ENCODE peak calls at places on chromosomes 6 and 20, in four cellular contexts. U is AG04449, O is fibroblast of mammary gland, V is neural progenitor cell. Q is an unnamed sample.

GRCh38 chr6:95686272-95686671 is 108.9 kb downstream of the MANEA start:
- DNase-seq in O (no peak), U (no peak), V (no peak), Q (no peak)

GRCh38 chr6:159104931-159105330 is 60.1 kb upstream of the TAGAP start:
- DNase-seq in O (no peak), V (no peak), U (no peak), Q (no peak)

GRCh38 chr6:6643398-6643797 is 54.9 kb downstream of the LY86 start:
- DNase-seq in O (no peak), V (no peak), U (no peak), Q (no peak)

GRCh38 chr6:136186363-136186762 is 63.7 kb downstream of the MTFR2 start:
- DNase-seq in V (no peak), U (no peak), O (no peak), Q (no peak)

GRCh38 chr20:34515484-34516037 is 661 bp upstream of the DYNLRB1 start:
- DNase-seq in U (no peak), O (peak; percentile 43), V (peak; percentile 88), Q (peak; percentile 80)

GRCh38 chr6:157188213-157188612 is 135.1 kb downstream of the TMEM242 start:
- DNase-seq in O (peak; percentile 46), U (no peak), V (no peak), Q (no peak)

GRCh38 chr6:7543761-7544424 is 2.4 kb downstream of the DSP start:
- DNase-seq in V (peak; percentile 59), U (no peak), O (no peak), Q (peak; percentile 45)

GRCh38 chr6:100103194-100103593 is 109.2 kb upstream of the MCHR2 start:
- DNase-seq in V (no peak), U (no peak), O (no peak), Q (no peak)

GRCh38 chr6:155093430-155093829 is 98.3 kb downstream of the TIAM2 start:
- DNase-seq in O (no peak), U (no peak), V (no peak), Q (no peak)

GRCh38 chr6:47769951-47770350 is 11.9 kb upstream of the OPN5 start:
- DNase-seq in U (no peak), V (no peak), O (no peak), Q (no peak)

GRCh38 chr6:160430203-160430602 is 82.0 kb downstream of the SLC22A3 start:
- DNase-seq in O (peak; percentile 75), U (no peak), V (no peak), Q (no peak)

GRCh38 chr6:6801002-6801329 is 212.4 kb downstream of the LY86 start:
- DNase-seq in V (no peak), O (no peak), U (no peak), Q (no peak)

GRCh38 chr6:140833396-140833795 is 1299.3 kb upstream of the GJE1 start:
- DNase-seq in V (no peak), O (no peak), U (no peak), Q (no peak)

GRCh38 chr6:36961441-36962430 is 7.2 kb downstream of the PI16 start:
- DNase-seq in U (no peak), O (no peak), V (no peak), Q (no peak)

GRCh38 chr6:137121401-137121997 is 51.9 kb downstream of the IL22RA2 start:
- DNase-seq in O (no peak), V (no peak), U (no peak), Q (no peak)

GRCh38 chr6:159829515-159829914 is 29.4 kb downstream of the PNLDC1 start:
- DNase-seq in U (peak; percentile 10), O (no peak), V (no peak), Q (no peak)

GRCh38 chr20:4922186-4922585 is 79.1 kb downstream of the SLC23A2 start:
- DNase-seq in U (no peak), V (no peak), O (no peak), Q (no peak)

GRCh38 chr6:47787620-47788497 is 6.0 kb downstream of the OPN5 start:
- DNase-seq in O (peak; percentile 79), U (no peak), V (peak; percentile 79), Q (peak; percentile 77)

GRCh38 chr6:132096245-132096644 is 145.1 kb upstream of the CCN2 start:
- DNase-seq in V (no peak), O (peak; percentile 38), U (no peak), Q (no peak)

GRCh38 chr6:140758169-140758877 is 1374.4 kb upstream of the GJE1 start:
- DNase-seq in O (no peak), U (no peak), V (no peak), Q (no peak)

GRCh38 chr20:50967621-50968020 is 9.0 kb downstream of the MOCS3 start:
- DNase-seq in V (peak; percentile 92), U (no peak), O (no peak), Q (no peak)

GRCh38 chr6:88492241-88492640 is 326.1 kb upstream of the CNR1 start:
- DNase-seq in U (no peak), V (no peak), O (peak; percentile 65), Q (peak; percentile 20)

GRCh38 chr20:50516180-50516934 is 6.2 kb downstream of the PTPN1 start:
- DNase-seq in V (no peak), U (no peak), O (no peak), Q (no peak)

GRCh38 chr6:157298325-157298724 is 25.0 kb downstream of the TMEM242 start:
- DNase-seq in V (no peak), U (no peak), O (no peak), Q (no peak)

GRCh38 chr6:39207421-39208232 is 21.6 kb downstream of the KCNK5 start:
- DNase-seq in V (no peak), O (no peak), U (no peak), Q (no peak)

GRCh38 chr6:18477301-18477941 is 90.3 kb downstream of the RNF144B start:
- DNase-seq in O (peak; percentile 29), V (no peak), U (no peak), Q (no peak)

GRCh38 chr20:12287575-12287974 is 369.9 kb downstream of the BTBD3 start:
- DNase-seq in O (no peak), V (no peak), U (no peak), Q (peak; percentile 4)

DNA sequence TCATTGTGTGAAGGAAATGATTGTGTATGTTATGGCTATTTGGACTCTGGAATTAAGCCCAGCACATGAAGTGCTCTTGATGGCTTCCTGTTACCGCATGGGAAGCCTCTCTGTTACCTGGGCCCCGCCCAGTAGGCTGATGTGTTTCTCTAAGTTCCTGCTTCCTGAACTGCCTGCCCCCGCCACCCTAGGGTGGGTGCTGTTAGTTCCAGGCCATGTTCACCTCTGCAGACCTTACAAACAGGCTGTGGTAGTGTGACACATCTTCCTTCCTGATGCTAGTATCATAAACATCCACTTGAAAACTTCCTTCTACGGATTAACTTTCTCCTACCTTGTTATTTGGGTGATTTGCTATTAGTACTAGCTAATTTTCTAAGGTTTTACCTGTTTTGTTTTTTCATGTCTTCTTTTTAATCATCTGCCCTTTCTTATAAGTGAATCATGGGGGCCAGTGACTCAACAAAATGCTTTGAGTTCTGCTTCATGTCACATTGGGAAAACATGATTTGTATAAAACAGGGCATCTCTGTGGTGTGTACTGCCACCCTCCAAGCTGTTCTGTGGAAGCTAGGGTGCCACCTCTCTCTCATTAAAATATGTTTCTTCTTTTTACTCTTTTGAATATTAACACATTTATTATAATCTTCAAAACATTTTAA is 40.6 kb downstream of the SH3BGRL2 start:
- DNase-seq in O (peak; percentile 59), V (no peak), U (no peak), Q (peak; percentile 47)
- TF ChIP-seq CTCF in O (no peak), V (no peak), U (no peak), Q (no peak)

GRCh38 chr6:127192911-127193503 is 73.7 kb upstream of the RNF146 start:
- DNase-seq in V (no peak), O (peak; percentile 82), U (no peak), Q (peak; percentile 14)

GRCh38 chr6:127191716-127192115 is 73.2 kb downstream of the RSPO3 start:
- DNase-seq in V (no peak), O (peak; percentile 54), U (no peak), Q (no peak)

GRCh38 chr6:127188752-127189151 is 70.3 kb downstream of the RSPO3 start:
- DNase-seq in O (no peak), U (no peak), V (no peak), Q (no peak)

GRCh38 chr6:127186889-127187288 is 68.4 kb downstream of the RSPO3 start:
- DNase-seq in V (peak; percentile 57), O (no peak), U (no peak), Q (peak; percentile 53)

DNA sequence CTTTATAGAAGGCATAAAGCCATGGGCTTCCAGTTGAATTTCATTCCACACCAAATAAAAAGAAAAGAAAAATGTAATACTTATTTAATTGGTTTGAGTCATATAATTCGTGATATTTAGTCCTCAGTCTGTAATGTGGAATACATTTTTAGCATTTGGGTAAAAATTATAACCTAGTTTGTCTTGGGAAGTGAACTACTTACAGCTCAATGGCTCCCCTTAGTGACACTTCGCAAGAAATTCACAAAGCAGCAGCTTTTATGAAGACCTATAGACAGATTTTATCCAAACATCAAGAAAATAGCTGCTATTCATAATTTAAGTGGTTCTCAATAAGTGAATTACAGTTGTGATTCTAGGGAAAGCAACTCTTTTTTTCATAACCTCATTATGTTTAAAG is 72.1 kb downstream of the RSPO3 start:
- DNase-seq in O (peak; percentile 72), U (no peak), V (peak; percentile 36), Q (peak; percentile 40)
- TF ChIP-seq CTCF in O (peak; percentile 75), U (peak; percentile 45), V (peak; percentile 62), Q (peak; percentile 41)

DNA sequence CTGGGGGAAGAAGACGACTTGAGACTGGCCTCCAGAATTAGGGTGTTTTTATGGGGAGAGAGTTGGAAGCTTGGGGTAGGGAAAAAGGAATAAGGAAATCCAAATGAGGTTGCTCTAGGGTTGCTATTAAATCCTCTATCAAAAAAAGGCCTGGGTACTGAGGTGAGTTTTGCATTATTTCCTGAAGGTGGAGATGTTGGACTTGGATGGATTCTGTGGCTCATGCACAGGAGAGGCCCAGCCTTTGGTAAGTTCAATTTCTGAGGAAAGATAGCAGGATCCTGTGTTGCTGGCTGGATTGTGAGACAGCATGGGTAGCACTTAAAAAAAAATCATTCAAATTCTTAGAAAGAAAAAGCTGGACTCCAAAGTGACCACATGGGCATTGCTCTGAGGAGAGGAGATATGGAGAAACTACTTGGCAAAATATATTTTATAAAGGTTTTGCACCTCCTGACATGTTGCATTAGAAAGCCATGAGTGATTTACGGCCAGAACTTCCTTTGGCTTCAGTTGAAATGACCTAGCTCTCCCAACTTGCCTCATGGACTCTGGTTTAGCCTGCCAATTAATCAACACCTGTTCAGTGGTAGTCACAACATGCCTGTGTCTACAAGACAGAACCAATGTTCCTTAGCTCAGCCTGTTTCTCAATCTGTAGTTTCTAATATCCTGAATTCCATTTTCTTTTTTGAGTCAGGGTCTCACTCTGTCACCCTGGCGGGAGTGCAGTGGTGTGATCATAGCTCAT is 152.1 kb upstream of the RALGAPA2 start:
- DNase-seq in V (peak; percentile 60), O (peak; percentile 4), U (no peak), Q (peak; percentile 44)
- TF ChIP-seq CTCF in V (peak; percentile 71), O (no peak), U (no peak), Q (peak; percentile 51)

GRCh38 chr6:23441813-23442212 is 684.2 kb upstream of the NRSN1 start:
- DNase-seq in V (no peak), O (no peak), U (no peak), Q (no peak)

GRCh38 chr6:23445157-23445710 is 680.8 kb upstream of the NRSN1 start:
- DNase-seq in U (no peak), O (peak; percentile 56), V (no peak), Q (no peak)

GRCh38 chr6:23446394-23447001 is 679.5 kb upstream of the NRSN1 start:
- DNase-seq in V (peak; percentile 25), O (peak; percentile 58), U (peak; percentile 23), Q (peak; percentile 47)
- TF ChIP-seq CTCF in V (peak; percentile 63), O (peak; percentile 74), U (peak; percentile 52), Q (peak; percentile 41)